ENCODE peak calls at places on chromosomes 4 and X, in nine cellular contexts. T is transverse colon, D is esophagus muscularis mucosa, F is A549, R is heart left ventricle, Z is stomach, P is right lobe of liver, C is esophagus squamous epithelium, X is uterus. H is an unnamed sample.

GRCh38 chr4:151801547-151802516 is 41.0 kb upstream of the GATB start:
- DNase-seq in T (peak), D (no peak), F (peak), R (no peak), Z (peak), P (peak), C (no peak), X (no peak), H (no peak)

GRCh38 chr4:10173754-10174749 is 57.5 kb upstream of the WDR1 start:
- DNase-seq in T (peak), D (no peak), F (no peak), R (peak), Z (peak), P (peak), C (no peak), X (peak), H (no peak)

GRCh38 chrX:64198046-64198445 is 7.5 kb downstream of the AMER1 start:
- DNase-seq in T (no peak), D (no peak), F (no peak), R (no peak), Z (no peak), P (no peak), C (no peak), X (no peak), H (no peak)

GRCh38 chr4:121220698-121221097 is 56.6 kb upstream of the TNIP3 start:
- DNase-seq in T (no peak), D (no peak), F (no peak), R (no peak), Z (no peak), P (no peak), C (no peak), X (no peak), H (no peak)

GRCh38 chr4:80094191-80094590 is 21.2 kb upstream of the ANTXR2 start:
- DNase-seq in T (no peak), D (no peak), F (no peak), R (no peak), Z (no peak), P (no peak), C (no peak), X (no peak), H (no peak)

GRCh38 chr4:32789026-32789608 is 2068.9 kb downstream of the PCDH7 start:
- DNase-seq in T (no peak), D (no peak), F (no peak), R (no peak), Z (no peak), P (no peak), C (no peak), X (no peak), H (no peak)

GRCh38 chrX:18886344-18887161 is 97.4 kb downstream of the PHKA2 start:
- DNase-seq in T (peak), D (peak), F (peak), R (peak), Z (peak), P (peak), C (no peak), X (peak), H (peak)

GRCh38 chrX:27878862-27879261 is 71.1 kb downstream of the MAGEB10 start:
- DNase-seq in T (no peak), D (no peak), F (no peak), R (no peak), Z (no peak), P (no peak), C (no peak), X (no peak), H (no peak)

GRCh38 chr4:25861951-25862410 is 807 bp downstream of the SEL1L3 start:
- DNase-seq in T (peak), D (no peak), F (peak), R (no peak), Z (no peak), P (peak), C (no peak), X (no peak), H (no peak)

GRCh38 chrX:152904151-152905080 is 6.5 kb downstream of the ZNF185 start:
- DNase-seq in T (peak), D (no peak), F (peak), R (no peak), Z (peak), P (peak), C (no peak), X (peak), H (no peak)

GRCh38 chr4:100981447-100982204 is 365.7 kb downstream of the PPP3CA start:
- DNase-seq in T (no peak), D (no peak), F (no peak), R (no peak), Z (no peak), P (no peak), C (no peak), X (no peak), H (no peak)

GRCh38 chr4:2260336-2261109 is 1.4 kb downstream of the MXD4 start:
- DNase-seq in T (peak), D (no peak), F (no peak), R (peak), Z (peak), P (peak), C (no peak), X (peak), H (peak)

GRCh38 chr4:132063829-132064228 is 1085.3 kb upstream of the PCDH10 start:
- DNase-seq in T (no peak), D (no peak), F (no peak), R (no peak), Z (no peak), P (no peak), C (no peak), X (no peak), H (no peak)

GRCh38 chr4:52889354-52889753 is 27.2 kb downstream of the RASL11B start:
- DNase-seq in T (no peak), D (no peak), F (no peak), R (no peak), Z (no peak), P (no peak), C (no peak), X (no peak), H (no peak)

GRCh38 chr4:52107336-52107735 is 56.2 kb downstream of the SPATA18 start:
- DNase-seq in T (no peak), D (no peak), F (no peak), R (no peak), Z (no peak), P (no peak), C (no peak), X (no peak), H (no peak)

GRCh38 chr4:1368421-1369090 is 21.5 kb downstream of the UVSSA start:
- DNase-seq in T (no peak), D (no peak), F (no peak), R (peak), Z (no peak), P (peak), C (no peak), X (no peak), H (peak)

GRCh38 chr4:112213850-112214249 is 17.7 kb upstream of the AP1AR start:
- DNase-seq in T (no peak), D (no peak), F (no peak), R (no peak), Z (no peak), P (no peak), C (no peak), X (no peak), H (no peak)

GRCh38 chr4:173169428-173170209 is 1.0 kb downstream of the GALNT7 start:
- DNase-seq in T (peak), D (peak), F (peak), R (peak), Z (peak), P (peak), C (no peak), X (peak), H (peak)

GRCh38 chr4:70681730-70682129 is 6.6 kb upstream of the UTP3 start:
- DNase-seq in T (no peak), D (no peak), F (no peak), R (no peak), Z (no peak), P (no peak), C (no peak), X (no peak), H (no peak)

GRCh38 chr4:94968493-94968892 is 210.7 kb downstream of the BMPR1B start:
- DNase-seq in T (no peak), D (no peak), F (no peak), R (no peak), Z (no peak), P (no peak), C (no peak), X (no peak), H (no peak)

GRCh38 chr4:1395941-1396805 is 10.1 kb downstream of the NKX1-1 start:
- DNase-seq in T (no peak), D (no peak), F (no peak), R (peak), Z (no peak), P (peak), C (no peak), X (no peak), H (peak)

DNA sequence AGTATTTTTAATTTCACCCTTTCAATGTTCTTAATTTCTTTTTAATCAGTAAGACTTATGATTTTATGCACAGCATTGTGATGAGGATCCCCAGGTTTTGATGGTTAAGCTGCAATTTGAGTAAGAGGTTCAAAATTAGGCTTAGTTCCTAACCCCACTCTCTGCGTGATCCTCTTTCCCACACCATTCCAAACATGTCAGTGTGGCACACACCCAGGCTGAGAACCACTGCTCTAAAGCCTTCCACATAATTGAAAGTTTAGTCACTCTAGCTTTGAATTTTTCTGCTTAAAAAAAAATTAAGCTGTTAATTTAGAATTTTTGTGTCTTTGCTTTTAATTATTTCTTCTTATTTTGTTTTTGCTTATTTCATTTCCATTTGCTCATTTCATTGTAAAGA is 68.8 kb upstream of the SLC7A11 start:
- DNase-seq in T (no peak), D (no peak), F (no peak), R (no peak), Z (no peak), P (no peak), C (no peak), X (no peak), H (no peak)
- H3K27ac ChIP-seq in T (no peak), D (no peak), F (no peak), R (no peak), Z (no peak), P (no peak), C (no peak), X (no peak), H (no peak)

GRCh38 chrX:135438734-135439043 is 16.9 kb downstream of the SMIM10L2A start:
- DNase-seq in T (no peak), D (no peak), F (no peak), R (no peak), Z (no peak), P (no peak), C (no peak), X (no peak), H (no peak)

GRCh38 chrX:135436966-135437866 is 15.5 kb downstream of the SMIM10L2A start:
- DNase-seq in T (no peak), D (no peak), F (no peak), R (no peak), Z (no peak), P (no peak), C (no peak), X (no peak), H (no peak)

GRCh38 chrX:135435933-135436332 is 14.2 kb downstream of the SMIM10L2A start:
- DNase-seq in T (no peak), D (no peak), F (no peak), R (no peak), Z (no peak), P (no peak), C (no peak), X (no peak), H (no peak)

GRCh38 chrX:135436456-135436855 is 14.7 kb downstream of the SMIM10L2A start:
- DNase-seq in T (no peak), D (no peak), F (no peak), R (no peak), Z (no peak), P (no peak), C (no peak), X (no peak), H (no peak)

DNA sequence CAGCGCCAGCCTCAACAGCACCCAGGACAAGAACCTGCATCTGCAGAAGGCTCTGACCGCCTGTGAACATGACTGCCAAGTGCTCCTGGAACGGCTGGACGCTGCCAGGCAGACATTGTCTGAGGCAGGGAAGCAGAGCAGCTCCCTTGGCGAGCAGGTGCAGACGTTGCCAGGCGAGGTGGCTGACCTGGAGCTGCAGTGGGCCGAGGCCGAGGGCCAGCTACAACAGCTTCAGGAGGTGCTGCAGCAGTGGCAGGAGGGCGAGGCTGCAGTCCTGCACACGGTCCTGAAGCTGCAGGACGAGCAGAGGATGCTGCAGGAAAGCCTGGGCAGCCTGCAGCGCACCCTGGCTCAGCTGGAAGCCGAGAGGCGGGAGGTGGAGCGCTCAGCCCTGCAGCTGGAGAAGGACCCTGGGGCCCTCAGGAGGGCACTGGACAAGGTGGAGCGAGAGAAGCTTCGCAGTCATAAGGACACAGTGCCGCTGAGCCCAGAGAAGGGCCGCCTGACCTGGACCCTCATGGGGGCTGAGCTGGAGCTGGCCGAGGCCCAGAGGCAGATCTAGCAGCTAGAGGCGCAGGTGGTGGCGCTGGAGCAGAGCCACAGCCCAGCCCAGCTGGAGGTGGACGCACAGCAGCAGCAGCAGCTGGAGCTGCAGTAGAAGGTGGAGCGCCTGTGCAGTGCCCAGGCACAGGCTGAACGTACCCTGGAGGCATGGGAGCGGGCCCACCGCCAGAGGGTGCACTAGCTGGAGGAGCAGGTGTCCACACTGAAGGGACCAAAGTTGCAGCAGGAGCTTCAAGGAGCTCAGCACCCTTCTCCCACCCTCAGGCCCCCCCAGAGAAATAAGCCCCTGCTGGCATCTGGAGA is 16.4 kb downstream of the SMIM10L2A start:
- DNase-seq in T (no peak), D (no peak), F (no peak), R (no peak), Z (no peak), P (no peak), C (no peak), X (no peak), H (no peak)
- TF ChIP-seq CTCF in T (no peak), D (no peak), F (peak), R (no peak), Z (no peak), P (no peak), C (no peak), X (no peak), H (no peak)

DNA sequence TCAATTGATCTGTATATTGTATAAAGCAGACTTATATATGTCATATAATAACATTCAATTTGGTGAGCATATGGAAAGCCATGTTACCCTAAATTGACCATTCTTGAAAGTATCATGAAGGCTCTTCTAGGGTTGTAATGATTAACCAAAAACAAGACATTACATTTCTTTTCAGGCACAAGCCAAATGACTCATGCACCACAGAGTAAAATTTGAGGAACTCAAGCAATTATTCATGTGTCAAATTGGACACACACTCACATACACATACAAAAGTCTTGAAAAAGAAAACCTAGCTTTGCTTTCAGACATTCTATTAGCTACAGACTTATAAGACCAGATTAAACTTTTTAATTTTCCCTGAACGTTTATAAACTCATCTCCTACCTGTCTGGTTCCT is 146.5 kb upstream of the PCDH18 start:
- DNase-seq in T (no peak), D (no peak), F (no peak), R (no peak), Z (no peak), P (no peak), C (no peak), X (no peak), H (no peak)
- TF ChIP-seq POLR2A in T (no peak), D (no peak), F (no peak), R (no peak), Z (no peak), P (no peak), C (no peak), X (no peak), H (no peak)

GRCh38 chr4:140137654-140138053 is 16.3 kb downstream of the MAML3 start:
- DNase-seq in T (no peak), D (no peak), F (no peak), R (no peak), Z (no peak), P (no peak), C (no peak), X (no peak), H (no peak)

GRCh38 chr4:140135529-140136021 is 18.4 kb downstream of the MAML3 start:
- DNase-seq in T (peak), D (no peak), F (no peak), R (peak), Z (no peak), P (no peak), C (no peak), X (peak), H (no peak)

GRCh38 chr4:140133576-140133975 is 20.4 kb downstream of the MAML3 start:
- DNase-seq in T (no peak), D (no peak), F (no peak), R (no peak), Z (no peak), P (no peak), C (no peak), X (no peak), H (no peak)

GRCh38 chr4:140136509-140136908 is 17.5 kb downstream of the MAML3 start:
- DNase-seq in T (no peak), D (no peak), F (no peak), R (no peak), Z (no peak), P (no peak), C (no peak), X (no peak), H (no peak)

GRCh38 chr4:140134780-140135179 is 19.2 kb downstream of the MAML3 start:
- DNase-seq in T (no peak), D (no peak), F (no peak), R (no peak), Z (no peak), P (no peak), C (no peak), X (no peak), H (no peak)
- H3K27ac ChIP-seq in T (no peak), D (no peak), F (peak), R (no peak), Z (no peak), P (no peak), C (no peak), X (peak), H (no peak)

DNA sequence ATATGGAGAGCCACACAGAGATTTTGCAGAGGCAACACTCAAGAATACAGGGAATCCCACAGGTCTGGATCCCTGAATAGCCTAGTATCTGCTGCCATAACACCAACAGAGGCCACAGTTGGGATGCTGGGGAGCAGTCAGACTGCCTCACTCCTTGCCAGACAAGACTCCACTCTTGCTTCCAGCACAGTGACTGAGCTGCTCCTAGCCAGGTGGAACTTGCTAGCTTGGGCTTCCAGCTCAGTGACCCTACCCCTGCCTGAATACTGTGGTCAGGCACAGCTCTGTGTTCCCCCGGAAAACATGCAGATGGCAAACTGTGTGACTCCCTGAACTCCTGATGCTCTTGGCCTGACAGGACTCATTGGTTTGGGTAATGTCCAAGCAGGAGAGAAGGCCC is 251.8 kb downstream of the KCTD8 start:
- DNase-seq in T (no peak), D (no peak), F (no peak), R (no peak), Z (no peak), P (no peak), C (no peak), X (no peak), H (no peak)
- TF ChIP-seq CTCF in T (no peak), D (no peak), F (no peak), R (no peak), Z (no peak), P (no peak), C (no peak), X (no peak), H (no peak)

DNA sequence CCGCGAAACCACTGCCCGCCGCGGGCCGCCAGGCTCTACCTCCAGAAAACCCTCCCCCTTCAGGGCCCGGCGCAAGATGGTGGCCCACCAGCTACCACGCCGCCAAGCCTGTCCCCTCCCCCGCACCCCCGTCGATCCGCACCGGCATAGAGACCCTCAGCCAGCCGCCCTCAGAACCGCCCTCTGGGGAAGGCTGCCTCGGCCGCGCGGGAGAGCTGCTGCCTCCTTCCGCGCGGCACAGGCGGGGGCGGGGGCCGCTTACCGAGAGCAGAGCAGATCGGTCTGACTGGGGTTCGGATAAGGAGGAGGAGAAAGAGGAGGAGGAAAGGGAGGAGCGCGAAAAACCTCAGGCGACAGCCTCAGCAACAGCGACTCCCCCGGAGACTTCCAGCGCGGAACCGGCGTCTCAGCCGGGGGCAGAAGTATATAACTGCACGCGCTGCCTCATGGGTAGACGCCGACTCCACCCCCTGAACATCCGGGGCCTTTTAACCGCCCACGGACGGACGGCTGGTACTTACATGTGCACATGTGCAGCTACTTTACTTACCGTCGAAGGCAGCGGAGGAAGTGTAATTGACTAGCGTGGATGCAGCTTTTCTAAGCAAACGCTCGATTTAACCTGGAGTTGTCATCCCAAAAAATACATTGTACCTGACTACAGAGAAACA is at the start of gene ZNF280C:
- DNase-seq in T (peak), D (peak), F (peak), R (peak), Z (peak), P (peak), C (peak), X (peak), H (peak)
- TF ChIP-seq POLR2A in T (peak), D (no peak), F (peak), R (peak), Z (no peak), P (peak), C (no peak), X (peak), H (peak)

GRCh38 chr4:128853741-128854140 is 44.2 kb downstream of the JADE1 start:
- DNase-seq in T (no peak), D (no peak), F (no peak), R (no peak), Z (no peak), P (no peak), C (no peak), X (no peak), H (no peak)
- H3K27ac ChIP-seq in T (no peak), D (no peak), F (no peak), R (no peak), Z (no peak), P (no peak), C (no peak), X (no peak), H (no peak)